ENCODE peak calls at places on chromosomes 6 and 20, in seven cellular contexts. W is activated CD8-positive, alpha-beta memory T cell treated with anti-CD3 and anti-CD28 coated beads, Interleukin-2, amount 10 ng/mL, durations not matched to agents 7 days and 5 days; O is Jurkat, Clone E6-1; P is immature natural killer cell; J is posterior vena cava; Z is ureter; M is right lobe of liver. S is an unnamed sample.

GRCh38 chr6:101630956-101631355 is 237.4 kb downstream of the GRIK2 start:
- DNase-seq in Z (no peak), P (no peak), J (no peak), O (no peak), M (no peak), W (no peak), S (no peak)

GRCh38 chr6:104599821-104600658 is 259.7 kb downstream of the HACE1 start:
- DNase-seq in P (no peak), O (no peak), J (no peak), M (no peak), Z (no peak), W (no peak), S (no peak)

GRCh38 chr6:109015185-109015584 is 79.5 kb downstream of the SESN1 start:
- DNase-seq in Z (no peak), M (no peak), P (no peak), O (no peak), J (no peak), W (no peak), S (no peak)

GRCh38 chr6:2848851-2849250 is 7.2 kb upstream of the SERPINB1 start:
- DNase-seq in J (no peak), W (peak; percentile 82), Z (no peak), O (peak; percentile 54), M (no peak), P (no peak), S (no peak)

GRCh38 chr6:46352541-46353267 is 138.5 kb downstream of the RCAN2 start:
- DNase-seq in W (no peak), P (no peak), Z (no peak), M (no peak), J (no peak), O (no peak), S (no peak)

GRCh38 chr6:89596484-89596883 is 42.1 kb downstream of the LYRM2 start:
- DNase-seq in J (no peak), O (no peak), P (no peak), M (no peak), W (no peak), Z (no peak), S (no peak)

GRCh38 chr6:157442296-157442695 is 61.3 kb downstream of the ZDHHC14 start:
- DNase-seq in J (no peak), O (no peak), W (no peak), P (no peak), M (no peak), Z (no peak), S (no peak)

GRCh38 chr20:63557481-63557891 is 3.5 kb downstream of the FNDC11 start:
- DNase-seq in W (no peak), J (no peak), M (no peak), P (no peak), Z (no peak), O (no peak), S (no peak)

GRCh38 chr6:155638200-155638599 is 182.6 kb upstream of the NOX3 start:
- DNase-seq in Z (no peak), J (no peak), O (no peak), M (no peak), W (no peak), P (no peak), S (no peak)

GRCh38 chr6:3751730-3752537 is 421 bp upstream of the PXDC1 start:
- DNase-seq in M (peak; percentile 93), Z (peak; percentile 90), J (peak; percentile 97), W (peak; percentile 68), O (peak; percentile 45), P (peak; percentile 38), S (peak; percentile 93)

GRCh38 chr6:107488875-107489635 is 862 bp upstream of the SOBP start:
- DNase-seq in Z (peak; percentile 54), O (no peak), M (peak; percentile 57), J (peak; percentile 82), P (no peak), W (peak; percentile 45), S (peak; percentile 65)

GRCh38 chr6:132130530-132131298 is 179.5 kb upstream of the CCN2 start:
- DNase-seq in J (peak; percentile 90), O (peak; percentile 64), M (no peak), Z (peak; percentile 51), P (no peak), W (no peak), S (peak; percentile 58)

GRCh38 chr6:41938590-41938989 is 3.0 kb downstream of the CCND3 start:
- DNase-seq in M (no peak), Z (no peak), W (no peak), P (no peak), J (no peak), O (no peak), S (no peak)

GRCh38 chr20:37954205-37954604 is 51.3 kb downstream of the VSTM2L start:
- DNase-seq in M (no peak), O (no peak), J (no peak), W (peak; percentile 1), P (no peak), Z (no peak), S (no peak)

S was measured in Right ventricle myocardium superior.